ENCODE peak calls at places on chromosomes 16 and 17, in ten cellular contexts. L is GM23338, G is heart right ventricle, T is keratinocyte, P is lung, Z is colonic mucosa, V is PC-9, F is psoas muscle, S is testis, A is tibial nerve. Y is an unnamed sample.

GRCh38 chr17:83189673-83190385 is 110.4 kb downstream of the METRNL start:
- DNase-seq in P (peak; percentile 76), F (peak; percentile 54), L (no peak), T (no peak), V (no peak), S (peak; percentile 56), G (peak; percentile 41), Z (peak; percentile 29), A (peak; percentile 71), Y (peak; percentile 78)

GRCh38 chr16:79191933-79192332 is 408.6 kb downstream of the MAF start:
- DNase-seq in S (no peak), T (no peak), P (no peak), G (no peak), F (no peak), A (no peak), V (no peak), L (no peak), Z (no peak), Y (no peak)

GRCh38 chr17:43766413-43767052 is 7.9 kb upstream of the SOST start:
- DNase-seq in G (peak; percentile 47), A (peak; percentile 58), V (peak; percentile 46), Z (peak; percentile 70), F (peak; percentile 64), P (no peak), L (peak; percentile 93), S (peak; percentile 83), T (no peak), Y (peak; percentile 71)

GRCh38 chr17:34434065-34434464 is 71.0 kb upstream of the CCL1 start:
- DNase-seq in L (no peak), V (no peak), P (no peak), S (no peak), F (no peak), A (no peak), T (no peak), Z (no peak), G (no peak), Y (no peak)

GRCh38 chr16:77723108-77723514 is 797 bp downstream of the NUDT7 start:
- DNase-seq in A (no peak), F (no peak), P (no peak), G (peak; percentile 16), L (no peak), V (no peak), S (no peak), T (no peak), Z (peak; percentile 30), Y (no peak)

GRCh38 chr17:42697108-42697811 is 14.9 kb downstream of the CNTNAP1 start:
- DNase-seq in T (no peak), P (no peak), Z (no peak), S (no peak), L (no peak), A (no peak), V (no peak), G (no peak), F (no peak), Y (no peak)

GRCh38 chr17:49508061-49508865 is 13.2 kb downstream of the NGFR start:
- DNase-seq in S (no peak), F (no peak), G (no peak), L (peak; percentile 83), Z (no peak), V (peak; percentile 96), P (no peak), A (no peak), T (peak; percentile 96), Y (no peak)

GRCh38 chr16:69469807-69470561 is 45.6 kb downstream of the CYB5B start:
- DNase-seq in P (no peak), F (no peak), L (no peak), Z (no peak), V (no peak), S (no peak), A (no peak), G (no peak), T (no peak), Y (no peak)

GRCh38 chr17:40963838-40964237 is 2.9 kb downstream of the KRT39 start:
- DNase-seq in P (no peak), T (no peak), L (peak; percentile 55), Z (no peak), G (no peak), F (no peak), A (no peak), V (no peak), S (no peak), Y (no peak)

GRCh38 chr17:45334231-45334630 is 17.4 kb upstream of the MAP3K14 start:
- DNase-seq in L (no peak), P (no peak), F (no peak), V (no peak), S (no peak), A (no peak), T (no peak), Z (no peak), G (no peak), Y (no peak)

GRCh38 chr16:27236635-27237228 is 31.8 kb downstream of the NSMCE1 start:
- DNase-seq in L (no peak), P (no peak), A (no peak), S (no peak), T (no peak), G (no peak), V (no peak), Z (no peak), F (no peak), Y (no peak)

GRCh38 chr16:27238591-27238990 is 30.0 kb downstream of the NSMCE1 start:
- DNase-seq in A (no peak), L (no peak), V (no peak), F (no peak), Z (no peak), P (no peak), T (no peak), G (no peak), S (no peak), Y (no peak)

GRCh38 chr16:27239026-27239425 is 29.5 kb downstream of the NSMCE1 start:
- DNase-seq in F (no peak), T (no peak), P (no peak), G (no peak), A (no peak), Z (no peak), S (no peak), L (no peak), V (no peak), Y (no peak)

GRCh38 chr16:27237229-27238015 is 31.1 kb downstream of the NSMCE1 start:
- DNase-seq in Z (no peak), S (no peak), A (no peak), G (no peak), L (peak; percentile 23), F (no peak), V (no peak), P (no peak), T (no peak), Y (peak; percentile 42)

GRCh38 chr16:27238016-27238587 is 30.5 kb downstream of the NSMCE1 start:
- DNase-seq in F (no peak), Z (peak; percentile 83), A (no peak), G (no peak), V (no peak), P (no peak), L (no peak), T (no peak), S (no peak), Y (peak; percentile 44)
- H3K27ac ChIP-seq in F (no peak overlapping the region), Z (peak overlapping the region; percentile 71), A (peak overlapping the region; percentile 67), G (peak overlapping the region; percentile 23), V (no peak overlapping the region), P (no peak overlapping the region), L (no peak overlapping the region), T (no peak overlapping the region), S (no peak overlapping the region), Y (peak overlapping the region; percentile 81)

GRCh38 chr16:51376080-51376479 is 225.0 kb upstream of the SALL1 start:
- DNase-seq in G (no peak), F (no peak), A (no peak), S (no peak), Z (no peak), V (no peak), L (no peak), T (no peak), P (no peak), Y (no peak)
- TF ChIP-seq CTCF in G (no peak), F (no peak), A (no peak), S (no peak), Z (no peak), V (no peak), L (peak; percentile 49), T (no peak), P (no peak), Y (no peak)

GRCh38 chr16:27243725-27244362 is 24.7 kb downstream of the NSMCE1 start:
- DNase-seq in Z (no peak), V (no peak), F (no peak), A (no peak), G (no peak), P (no peak), L (no peak), S (peak; percentile 10), T (no peak), Y (no peak)

GRCh38 chr16:27245276-27246231 is 23.0 kb downstream of the NSMCE1 start:
- DNase-seq in V (no peak), G (no peak), A (no peak), F (peak; percentile 63), S (peak; percentile 48), P (no peak), L (no peak), Z (no peak), T (no peak), Y (no peak)

GRCh38 chr16:27242868-27243590 is 25.5 kb downstream of the NSMCE1 start:
- DNase-seq in L (peak; percentile 33), T (no peak), F (no peak), Z (no peak), A (no peak), V (peak; percentile 29), S (peak; percentile 40), G (no peak), P (no peak), Y (no peak)

GRCh38 chr16:27242398-27242797 is 26.2 kb downstream of the NSMCE1 start:
- DNase-seq in T (no peak), P (no peak), F (no peak), L (no peak), G (no peak), A (no peak), S (no peak), V (no peak), Z (no peak), Y (no peak)

GRCh38 chr16:27244363-27244755 is 24.2 kb downstream of the NSMCE1 start:
- DNase-seq in L (no peak), T (no peak), F (no peak), G (no peak), V (no peak), S (peak; percentile 7), A (no peak), Z (no peak), P (no peak), Y (no peak)
- H3K36me3 ChIP-seq in L (no peaks in the 10 kb centered on the region), T (peaks cover 6% of the 10 kb centered on the region), F (no peaks in the 10 kb centered on the region), G (no peaks in the 10 kb centered on the region), V (no peaks in the 10 kb centered on the region), S (no peaks in the 10 kb centered on the region), A (no peaks in the 10 kb centered on the region), Z (no peaks in the 10 kb centered on the region), P (no peaks in the 10 kb centered on the region), Y (no peaks in the 10 kb centered on the region)

DNA sequence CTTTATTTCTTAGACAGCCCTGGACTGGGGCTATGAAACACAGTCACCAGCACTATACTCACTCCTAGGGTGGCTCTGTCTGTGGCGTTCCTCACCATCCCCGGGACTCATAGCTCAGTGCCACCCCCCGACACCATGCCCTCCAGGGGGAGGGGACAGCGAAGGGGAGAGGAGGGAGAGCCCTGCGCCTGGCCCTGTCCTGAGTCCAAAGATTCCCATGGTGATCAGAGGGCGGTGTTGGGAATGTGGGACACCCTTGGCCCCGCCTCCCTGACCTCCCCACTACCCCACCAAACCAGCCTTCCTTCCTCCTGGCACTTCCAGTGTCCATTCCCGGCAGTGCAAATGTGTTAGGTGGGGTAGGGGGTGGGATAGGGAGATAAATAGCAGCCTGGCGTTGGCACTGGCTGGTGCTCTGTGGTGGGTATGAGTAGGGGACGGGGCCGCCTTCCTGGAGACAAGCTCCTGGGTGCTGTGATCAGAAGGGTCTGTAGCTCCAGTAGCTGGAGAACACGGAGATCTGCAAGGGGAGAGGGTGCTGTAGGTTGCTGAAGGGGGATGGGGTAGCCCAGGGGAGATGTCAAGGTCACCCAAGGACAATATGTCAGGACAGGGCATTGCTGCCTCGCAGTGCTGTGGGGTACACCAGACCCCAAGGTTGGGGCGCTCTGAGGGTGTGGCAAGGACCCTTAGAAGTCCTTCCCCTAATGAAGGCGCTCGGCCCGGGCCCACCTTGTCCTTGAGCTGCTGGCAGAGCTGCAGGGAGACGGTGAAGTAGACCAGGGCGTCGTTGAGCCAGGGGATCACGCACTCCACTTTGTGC is 2.0 kb downstream of the SMIM22 start:
- DNase-seq in G (no peak), P (no peak), T (no peak), V (no peak), L (no peak), S (no peak), A (no peak), F (no peak), Z (peak; percentile 31), Y (no peak)
- H3K27ac ChIP-seq in G (no peak overlapping the region), P (no peak overlapping the region), T (no peak overlapping the region), V (no peak overlapping the region), L (no peak overlapping the region), S (no peak overlapping the region), A (no peak overlapping the region), F (no peak overlapping the region), Z (no peak overlapping the region), Y (no peak overlapping the region)